ENCODE peak calls at places on chromosomes 7 and 10, in nine cellular contexts. J, I, C, V, R, W, A, T and X are unnamed samples.

GRCh38 chr7:156907656-156908055 is 14.7 kb upstream of the LMBR1 start:
- DNase-seq in R (no peak), C (no peak), V (peak; percentile 75), A (no peak), W (no peak), J (no peak), I (no peak), T (peak; percentile 62), X (no peak)

GRCh38 chr10:57096044-57096443 is 735.0 kb upstream of the ZWINT start:
- DNase-seq in A (no peak), R (no peak), C (no peak), T (no peak), W (no peak), V (no peak), I (no peak), J (no peak), X (no peak)

GRCh38 chr7:51376420-51377092 is 59.9 kb upstream of the COBL start:
- DNase-seq in A (no peak), T (peak; percentile 5), V (peak; percentile 17), W (no peak), C (peak; percentile 91), R (no peak), J (no peak), I (no peak), X (no peak)

GRCh38 chr10:35453855-35454532 is 117.7 kb downstream of the CCNY start:
- DNase-seq in V (peak; percentile 88), C (peak; percentile 84), R (no peak), J (no peak), W (no peak), T (peak; percentile 73), A (no peak), I (peak; percentile 41), X (no peak)

GRCh38 chr7:158586499-158587191 is 978 bp downstream of the PTPRN2 start:
- DNase-seq in R (peak; percentile 38), J (no peak), I (no peak), W (no peak), C (no peak), T (no peak), V (no peak), A (no peak), X (no peak)

GRCh38 chr10:128052696-128053095 is 73.5 kb downstream of the MKI67 start:
- DNase-seq in I (peak; percentile 13), W (no peak), T (no peak), J (no peak), R (no peak), A (no peak), C (no peak), V (no peak), X (no peak)

GRCh38 chr10:7511612-7512011 is 100.8 kb upstream of the SFMBT2 start:
- DNase-seq in T (no peak), C (no peak), I (no peak), J (no peak), W (no peak), V (no peak), A (no peak), R (no peak), X (no peak)

GRCh38 chr10:119818889-119819270 is 53.8 kb downstream of the MCMBP start:
- DNase-seq in A (no peak), C (no peak), V (no peak), I (no peak), R (no peak), W (no peak), T (no peak), J (no peak), X (no peak)

GRCh38 chr7:116707289-116707688 is 35.3 kb downstream of the MET start:
- DNase-seq in C (no peak), W (no peak), J (no peak), I (no peak), A (no peak), T (no peak), V (no peak), R (no peak), X (no peak)